ENCODE peak calls at places on chromosome 22, in four cellular contexts. One of them, this sample, is unnamed.

GRCh38 chr22:36641902-36642640 is 61.5 kb downstream of the CACNG2 start:
- DNase-seq in stimulated activated CD8-positive, alpha-beta memory T cell treated with anti-CD3 and anti-CD28 coated beads, Interleukin-7, amount 100 ng/mL, for 24 hours: no peak
- DNase-seq in left colon: no peak
- DNase-seq in fibroblast of lung: peak
- DNase-seq in this sample: no peak

GRCh38 chr22:38108561-38109319 is 1.7 kb downstream of the BAIAP2L2 start:
- DNase-seq in left colon: peak
- DNase-seq in stimulated activated CD8-positive, alpha-beta memory T cell treated with anti-CD3 and anti-CD28 coated beads, Interleukin-7, amount 100 ng/mL, for 24 hours: no peak
- DNase-seq in fibroblast of lung: no peak
- DNase-seq in this sample: no peak

GRCh38 chr22:39818050-39818449 is 75.5 kb downstream of the ENTHD1 start:
- DNase-seq in fibroblast of lung: peak
- DNase-seq in stimulated activated CD8-positive, alpha-beta memory T cell treated with anti-CD3 and anti-CD28 coated beads, Interleukin-7, amount 100 ng/mL, for 24 hours: no peak
- DNase-seq in left colon: no peak
- DNase-seq in this sample: no peak

GRCh38 chr22:30325065-30325720 is 1.5 kb downstream of the TBC1D10A start:
- DNase-seq in stimulated activated CD8-positive, alpha-beta memory T cell treated with anti-CD3 and anti-CD28 coated beads, Interleukin-7, amount 100 ng/mL, for 24 hours: no peak
- DNase-seq in fibroblast of lung: peak
- DNase-seq in left colon: peak
- DNase-seq in this sample: no peak

GRCh38 chr22:44378380-44378779 is 65.6 kb upstream of the SHISAL1 start:
- DNase-seq in left colon: no peak
- DNase-seq in fibroblast of lung: no peak
- DNase-seq in stimulated activated CD8-positive, alpha-beta memory T cell treated with anti-CD3 and anti-CD28 coated beads, Interleukin-7, amount 100 ng/mL, for 24 hours: no peak
- DNase-seq in this sample: no peak

GRCh38 chr22:45295492-45295891 is 10.7 kb downstream of the UPK3A start:
- DNase-seq in stimulated activated CD8-positive, alpha-beta memory T cell treated with anti-CD3 and anti-CD28 coated beads, Interleukin-7, amount 100 ng/mL, for 24 hours: no peak
- DNase-seq in fibroblast of lung: no peak
- DNase-seq in left colon: no peak
- DNase-seq in this sample: no peak

GRCh38 chr22:50674127-50674493 is 1.5 kb downstream of the SHANK3 start:
- DNase-seq in stimulated activated CD8-positive, alpha-beta memory T cell treated with anti-CD3 and anti-CD28 coated beads, Interleukin-7, amount 100 ng/mL, for 24 hours: no peak
- DNase-seq in left colon: no peak
- DNase-seq in fibroblast of lung: no peak
- DNase-seq in this sample: no peak

GRCh38 chr22:42365942-42366660 is 66.1 kb downstream of the NFAM1 start:
- DNase-seq in fibroblast of lung: no peak
- DNase-seq in left colon: no peak
- DNase-seq in stimulated activated CD8-positive, alpha-beta memory T cell treated with anti-CD3 and anti-CD28 coated beads, Interleukin-7, amount 100 ng/mL, for 24 hours: no peak
- DNase-seq in this sample: no peak

GRCh38 chr22:50705219-50705691 is 32.6 kb downstream of the SHANK3 start:
- DNase-seq in fibroblast of lung: peak
- DNase-seq in left colon: peak
- DNase-seq in stimulated activated CD8-positive, alpha-beta memory T cell treated with anti-CD3 and anti-CD28 coated beads, Interleukin-7, amount 100 ng/mL, for 24 hours: no peak
- DNase-seq in this sample: peak

GRCh38 chr22:43891360-43892182 is at the start of gene PNPLA5:
- DNase-seq in fibroblast of lung: no peak
- DNase-seq in stimulated activated CD8-positive, alpha-beta memory T cell treated with anti-CD3 and anti-CD28 coated beads, Interleukin-7, amount 100 ng/mL, for 24 hours: no peak
- DNase-seq in left colon: no peak
- DNase-seq in this sample: no peak

GRCh38 chr22:39361495-39361894 is 11.7 kb downstream of the SYNGR1 start:
- DNase-seq in stimulated activated CD8-positive, alpha-beta memory T cell treated with anti-CD3 and anti-CD28 coated beads, Interleukin-7, amount 100 ng/mL, for 24 hours: no peak
- DNase-seq in fibroblast of lung: no peak
- DNase-seq in left colon: no peak
- DNase-seq in this sample: no peak

GRCh38 chr22:37581534-37581933 is 1.6 kb upstream of the LGALS2 start:
- DNase-seq in fibroblast of lung: no peak
- DNase-seq in left colon: peak
- DNase-seq in stimulated activated CD8-positive, alpha-beta memory T cell treated with anti-CD3 and anti-CD28 coated beads, Interleukin-7, amount 100 ng/mL, for 24 hours: no peak
- DNase-seq in this sample: peak

GRCh38 chr22:49934144-49934890 is 15.9 kb downstream of the CRELD2 start:
- DNase-seq in left colon: peak
- DNase-seq in stimulated activated CD8-positive, alpha-beta memory T cell treated with anti-CD3 and anti-CD28 coated beads, Interleukin-7, amount 100 ng/mL, for 24 hours: no peak
- DNase-seq in fibroblast of lung: peak
- DNase-seq in this sample: peak

GRCh38 chr22:37745548-37746365 is 48.9 kb downstream of the TRIOBP start:
- DNase-seq in fibroblast of lung: peak
- DNase-seq in stimulated activated CD8-positive, alpha-beta memory T cell treated with anti-CD3 and anti-CD28 coated beads, Interleukin-7, amount 100 ng/mL, for 24 hours: peak
- DNase-seq in left colon: peak
- DNase-seq in this sample: peak

GRCh38 chr22:22692707-22693530 is 48.5 kb downstream of the GGTLC2 start:
- DNase-seq in fibroblast of lung: peak
- DNase-seq in left colon: peak
- DNase-seq in stimulated activated CD8-positive, alpha-beta memory T cell treated with anti-CD3 and anti-CD28 coated beads, Interleukin-7, amount 100 ng/mL, for 24 hours: peak
- DNase-seq in this sample: no peak

GRCh38 chr22:29030016-29030617 is 31.5 kb downstream of the C22orf31 start:
- DNase-seq in left colon: peak
- DNase-seq in fibroblast of lung: peak
- DNase-seq in stimulated activated CD8-positive, alpha-beta memory T cell treated with anti-CD3 and anti-CD28 coated beads, Interleukin-7, amount 100 ng/mL, for 24 hours: no peak
- DNase-seq in this sample: no peak

GRCh38 chr22:48089601-48090331 is 1327.3 kb downstream of the TBC1D22A start:
- DNase-seq in stimulated activated CD8-positive, alpha-beta memory T cell treated with anti-CD3 and anti-CD28 coated beads, Interleukin-7, amount 100 ng/mL, for 24 hours: no peak
- DNase-seq in left colon: peak
- DNase-seq in fibroblast of lung: peak
- DNase-seq in this sample: peak

GRCh38 chr22:20765938-20766337 is 8.0 kb upstream of the SERPIND1 start:
- DNase-seq in stimulated activated CD8-positive, alpha-beta memory T cell treated with anti-CD3 and anti-CD28 coated beads, Interleukin-7, amount 100 ng/mL, for 24 hours: no peak
- DNase-seq in fibroblast of lung: no peak
- DNase-seq in left colon: no peak
- DNase-seq in this sample: no peak

GRCh38 chr22:39985383-39986045 is 9.2 kb upstream of the FAM83F start:
- DNase-seq in fibroblast of lung: no peak
- DNase-seq in left colon: peak
- DNase-seq in stimulated activated CD8-positive, alpha-beta memory T cell treated with anti-CD3 and anti-CD28 coated beads, Interleukin-7, amount 100 ng/mL, for 24 hours: no peak
- DNase-seq in this sample: no peak

GRCh38 chr22:43114958-43115357 is 4.4 kb downstream of the BIK start:
- DNase-seq in fibroblast of lung: no peak
- DNase-seq in left colon: peak
- DNase-seq in stimulated activated CD8-positive, alpha-beta memory T cell treated with anti-CD3 and anti-CD28 coated beads, Interleukin-7, amount 100 ng/mL, for 24 hours: no peak
- DNase-seq in this sample: no peak

GRCh38 chr22:27995801-27996528 is 76.9 kb upstream of the PITPNB start:
- DNase-seq in left colon: no peak
- DNase-seq in stimulated activated CD8-positive, alpha-beta memory T cell treated with anti-CD3 and anti-CD28 coated beads, Interleukin-7, amount 100 ng/mL, for 24 hours: no peak
- DNase-seq in fibroblast of lung: no peak
- DNase-seq in this sample: no peak

GRCh38 chr22:41848468-41848867 is 15.6 kb downstream of the SREBF2 start:
- DNase-seq in fibroblast of lung: peak
- DNase-seq in left colon: peak
- DNase-seq in stimulated activated CD8-positive, alpha-beta memory T cell treated with anti-CD3 and anti-CD28 coated beads, Interleukin-7, amount 100 ng/mL, for 24 hours: no peak
- DNase-seq in this sample: no peak

GRCh38 chr22:26395926-26396325 is 33.1 kb upstream of the ASPHD2 start:
- DNase-seq in stimulated activated CD8-positive, alpha-beta memory T cell treated with anti-CD3 and anti-CD28 coated beads, Interleukin-7, amount 100 ng/mL, for 24 hours: no peak
- DNase-seq in fibroblast of lung: no peak
- DNase-seq in left colon: no peak
- DNase-seq in this sample: no peak

GRCh38 chr22:18060646-18061620 is 16.9 kb upstream of the PEX26 start:
- DNase-seq in left colon: peak
- DNase-seq in fibroblast of lung: peak
- DNase-seq in stimulated activated CD8-positive, alpha-beta memory T cell treated with anti-CD3 and anti-CD28 coated beads, Interleukin-7, amount 100 ng/mL, for 24 hours: no peak
- DNase-seq in this sample: no peak

This sample was measured in left ventricle myocardium superior.